ENCODE peak calls at places on chromosomes 11 and 22, in four cellular contexts. T, F, B and A are unnamed samples.

GRCh38 chr22:30313527-30314385 is 13.0 kb downstream of the TBC1D10A start:
- DNase-seq in T (no peak), B (no peak), F (no peak), A (no peak)

GRCh38 chr11:7347611-7348431 is 96.1 kb downstream of the SYT9 start:
- DNase-seq in B (no peak), F (no peak), T (no peak), A (no peak)

GRCh38 chr11:1486054-1486825 is at the start of gene MOB2:
- DNase-seq in T (no peak), F (peak; percentile 53), B (no peak), A (no peak)

GRCh38 chr11:134341805-134342571 is 10.2 kb downstream of the GLB1L2 start:
- DNase-seq in T (no peak), F (no peak), B (no peak), A (no peak)

GRCh38 chr11:105398636-105399035 is 211.2 kb upstream of the GRIA4 start:
- DNase-seq in T (no peak), B (no peak), F (no peak), A (no peak)

GRCh38 chr11:65111537-65112225 is at the start of gene TM7SF2:
- DNase-seq in B (peak; percentile 97), F (peak; percentile 97), T (peak; percentile 88), A (peak; percentile 91)

GRCh38 chr11:947744-948143 is 22.1 kb downstream of the AP2A2 start:
- DNase-seq in T (no peak), F (no peak), B (no peak), A (no peak)

GRCh38 chr22:30265851-30266444 is 703 bp downstream of the OSM start:
- DNase-seq in T (no peak), B (no peak), F (no peak), A (no peak)

GRCh38 chr11:118436639-118437045 is 350 bp downstream of the KMT2A start:
- DNase-seq in F (peak; percentile 57), T (no peak), B (peak; percentile 37), A (no peak)

GRCh38 chr11:123458501-123458900 is 28.4 kb downstream of the GRAMD1B start:
- DNase-seq in B (no peak), T (no peak), F (no peak), A (no peak)

GRCh38 chr11:128164090-128164741 is 423.1 kb downstream of the ETS1 start:
- DNase-seq in B (no peak), F (no peak), T (no peak), A (no peak)

GRCh38 chr11:94948070-94948617 is 25.2 kb downstream of the CWC15 start:
- DNase-seq in F (no peak), B (no peak), T (no peak), A (no peak)

GRCh38 chr11:19201737-19202605 is at the start of gene CSRP3:
- DNase-seq in B (no peak), T (no peak), F (no peak), A (no peak)

GRCh38 chr11:105968021-105968697 is 53.9 kb downstream of the MSANTD4 start:
- DNase-seq in T (no peak), F (no peak), B (peak; percentile 55), A (no peak)

GRCh38 chr11:48096588-48097525 is 116.5 kb downstream of the PTPRJ start:
- DNase-seq in F (no peak), B (peak; percentile 61), T (no peak), A (no peak)

GRCh38 chr11:17547932-17548331 is 873 bp downstream of the OTOG start:
- DNase-seq in T (no peak), F (no peak), B (no peak), A (no peak)

GRCh38 chr22:28594784-28595324 is 84.8 kb downstream of the TTC28 start:
- DNase-seq in B (peak; percentile 29), T (no peak), F (no peak), A (no peak)

GRCh38 chr11:75387742-75388294 is 11.5 kb upstream of the RPS3 start:
- DNase-seq in T (no peak), F (no peak), B (no peak), A (no peak)

GRCh38 chr11:75386912-75387311 is 12.4 kb upstream of the RPS3 start:
- DNase-seq in B (peak; percentile 41), F (no peak), T (no peak), A (no peak)

GRCh38 chr11:75383246-75383645 is 16.1 kb upstream of the RPS3 start:
- DNase-seq in T (no peak), B (no peak), F (no peak), A (peak; percentile 34)

GRCh38 chr11:75380716-75381420 is 18.4 kb upstream of the RPS3 start:
- DNase-seq in B (no peak), F (no peak), T (no peak), A (no peak)

GRCh38 chr11:75384438-75385080 is 14.8 kb upstream of the RPS3 start:
- DNase-seq in T (peak; percentile 56), B (peak; percentile 79), F (peak; percentile 85), A (peak; percentile 82)
- TF ChIP-seq CTCF in T (peak; percentile 98), B (peak; percentile 97), F (peak; percentile 97), A (peak; percentile 99)

GRCh38 chr11:91513734-91514133 is 710.9 kb upstream of the FAT3 start:
- DNase-seq in F (no peak), B (no peak), T (no peak), A (no peak)
- TF ChIP-seq CTCF in F (peak; percentile 30), B (no peak), T (peak; percentile 39), A (no peak)

GRCh38 chr11:58919980-58920379 is 19.3 kb upstream of the GLYATL1 start:
- DNase-seq in T (no peak), B (no peak), F (no peak), A (no peak)
- TF ChIP-seq CTCF in T (no peak), B (no peak), F (no peak), A (no peak)

GRCh38 chr11:11786771-11787170 is 55.0 kb upstream of the USP47 start:
- DNase-seq in T (no peak), F (no peak), B (peak; percentile 11), A (peak; percentile 28)
- TF ChIP-seq CTCF in T (peak; percentile 62), F (peak; percentile 46), B (no peak), A (no peak)